ENCODE peak calls at places on chromosomes 11 and 22, in nine cellular contexts. S is GM23338; O is psoas muscle; E is endothelial cell; G is HEK293T; Z is occipital lobe; X is amygdala; U is GM20000; R is CD4-positive, alpha-beta T cell. N is an unnamed sample.

GRCh38 chr22:39985383-39986045 is 9.2 kb upstream of the FAM83F start:
- DNase-seq in S (no peak), O (no peak), E (no peak), G (no peak), Z (no peak), X (no peak), U (no peak), R (no peak), N (no peak)

GRCh38 chr11:8613036-8613435 is 19.0 kb upstream of the STK33 start:
- DNase-seq in S (no peak), O (no peak), E (peak; percentile 18), G (no peak), Z (no peak), X (no peak), U (no peak), R (no peak), N (no peak)

GRCh38 chr11:34234086-34234740 is 123.6 kb downstream of the ABTB2 start:
- DNase-seq in S (peak; percentile 87), O (no peak), E (no peak), G (no peak), Z (no peak), X (no peak), U (peak; percentile 59), R (peak; percentile 37), N (no peak)

GRCh38 chr11:33542921-33543320 is 157.7 kb downstream of the C11orf91 start:
- DNase-seq in S (peak; percentile 77), O (peak; percentile 63), E (peak; percentile 73), G (peak; percentile 72), Z (no peak), X (no peak), U (peak; percentile 66), R (peak; percentile 6), N (peak; percentile 57)

GRCh38 chr22:44449061-44449682 is 48.9 kb downstream of the RTL6 start:
- DNase-seq in S (no peak), O (no peak), E (no peak), G (no peak), Z (no peak), X (no peak), U (no peak), R (no peak), N (no peak)

GRCh38 chr11:17613428-17613962 is 66.4 kb downstream of the OTOG start:
- DNase-seq in S (no peak), O (no peak), E (no peak), G (no peak), Z (no peak), X (no peak), U (no peak), R (no peak), N (no peak)

GRCh38 chr22:49523374-49524008 is 304.2 kb downstream of the BRD1 start:
- DNase-seq in S (no peak), O (no peak), E (no peak), G (no peak), Z (no peak), X (no peak), U (no peak), R (no peak), N (no peak)

GRCh38 chr11:69867076-69868002 is 48.1 kb upstream of the FGF3 start:
- DNase-seq in S (no peak), O (peak; percentile 66), E (no peak), G (no peak), Z (no peak), X (no peak), U (no peak), R (no peak), N (no peak)

GRCh38 chr11:6129634-6130033 is 22.1 kb downstream of the OR56B4 start:
- DNase-seq in S (no peak), O (no peak), E (no peak), G (no peak), Z (no peak), X (no peak), U (no peak), R (no peak), N (no peak)

GRCh38 chr11:87743002-87743401 is 432.2 kb downstream of the RAB38 start:
- DNase-seq in S (peak; percentile 59), O (no peak), E (no peak), G (no peak), Z (no peak), X (no peak), U (no peak), R (no peak), N (no peak)

GRCh38 chr11:66081505-66081904 is 11.4 kb downstream of the PACS1 start:
- DNase-seq in S (no peak), O (no peak), E (peak; percentile 36), G (no peak), Z (no peak), X (no peak), U (peak; percentile 64), R (peak; percentile 62), N (peak; percentile 71)

GRCh38 chr22:24521791-24522245 is 26.7 kb downstream of the UPB1 start:
- DNase-seq in S (peak; percentile 91), O (peak; percentile 52), E (peak; percentile 38), G (peak; percentile 74), Z (no peak), X (no peak), U (peak; percentile 58), R (no peak), N (no peak)

GRCh38 chr11:74466916-74467885 is at the start of gene KCNE3:
- DNase-seq in S (peak; percentile 77), O (peak; percentile 68), E (peak; percentile 50), G (no peak), Z (no peak), X (no peak), U (no peak), R (no peak), N (peak; percentile 78)

GRCh38 chr22:22380098-22381030 is 128.2 kb downstream of the ZNF280B start:
- DNase-seq in S (peak; percentile 66), O (no peak), E (peak; percentile 56), G (peak; percentile 74), Z (no peak), X (no peak), U (peak; percentile 41), R (no peak), N (no peak)

GRCh38 chr11:61885784-61886580 is 5.4 kb downstream of the FADS3 start:
- DNase-seq in S (no peak), O (no peak), E (no peak), G (no peak), Z (no peak), X (no peak), U (no peak), R (no peak), N (no peak)

GRCh38 chr22:18984564-18984963 is 48.5 kb upstream of the PRODH start:
- DNase-seq in S (no peak), O (peak; percentile 6), E (no peak), G (no peak), Z (no peak), X (no peak), U (no peak), R (no peak), N (no peak)

GRCh38 chr11:74978041-74978440 is 10.7 kb upstream of the NEU3 start:
- DNase-seq in S (no peak), O (no peak), E (no peak), G (no peak), Z (no peak), X (no peak), U (no peak), R (no peak), N (no peak)

GRCh38 chr11:133947298-133947905 is 9.4 kb downstream of the IGSF9B start:
- DNase-seq in S (peak; percentile 93), O (peak; percentile 67), E (peak; percentile 81), G (peak; percentile 47), Z (no peak), X (no peak), U (peak; percentile 66), R (peak; percentile 62), N (peak; percentile 66)

GRCh38 chr22:42895087-42895486 is 38.0 kb upstream of the ARFGAP3 start:
- DNase-seq in S (no peak), O (no peak), E (no peak), G (no peak), Z (no peak), X (no peak), U (peak; percentile 66), R (no peak), N (no peak)

GRCh38 chr11:61107888-61108287 is 5.6 kb downstream of the CD5 start:
- DNase-seq in S (no peak), O (no peak), E (no peak), G (no peak), Z (no peak), X (no peak), U (no peak), R (no peak), N (no peak)

GRCh38 chr11:100923555-100923954 is 206.1 kb downstream of the PGR start:
- DNase-seq in S (no peak), O (no peak), E (no peak), G (no peak), Z (no peak), X (no peak), U (no peak), R (no peak), N (no peak)

GRCh38 chr11:71433648-71434450 is 14.3 kb downstream of the DHCR7 start:
- DNase-seq in S (no peak), O (no peak), E (no peak), G (no peak), Z (no peak), X (no peak), U (no peak), R (no peak), N (peak; percentile 76)

GRCh38 chr11:46369458-46370152 is 11.9 kb upstream of the MDK start:
- DNase-seq in S (peak; percentile 92), O (peak; percentile 74), E (peak; percentile 71), G (peak; percentile 80), Z (peak; percentile 49), X (no peak), U (peak; percentile 81), R (peak; percentile 40), N (no peak)

GRCh38 chr11:7490054-7490453 is 4.7 kb downstream of the OLFML1 start:
- DNase-seq in S (no peak), O (no peak), E (no peak), G (no peak), Z (no peak), X (no peak), U (no peak), R (no peak), N (no peak)

GRCh38 chr11:74754507-74755255 is 6.0 kb downstream of the RNF169 start:
- DNase-seq in S (no peak), O (no peak), E (no peak), G (no peak), Z (no peak), X (no peak), U (no peak), R (no peak), N (no peak)

GRCh38 chr22:43996170-43996980 is 27.7 kb upstream of the PARVB start:
- DNase-seq in S (no peak), O (peak; percentile 73), E (peak; percentile 36), G (no peak), Z (peak; percentile 51), X (no peak), U (peak; percentile 82), R (peak; percentile 42), N (peak; percentile 83)

GRCh38 chr11:213111-213510 is 5.6 kb downstream of the RIC8A start:
- DNase-seq in S (no peak), O (no peak), E (no peak), G (no peak), Z (no peak), X (no peak), U (no peak), R (no peak), N (peak; percentile 23)

GRCh38 chr11:114050258-114050927 is 9.1 kb upstream of the ZBTB16 start:
- DNase-seq in S (no peak), O (no peak), E (no peak), G (no peak), Z (no peak), X (no peak), U (no peak), R (no peak), N (no peak)

GRCh38 chr11:61083601-61084147 is 18.6 kb upstream of the CD5 start:
- DNase-seq in S (no peak), O (no peak), E (no peak), G (no peak), Z (no peak), X (no peak), U (peak; percentile 43), R (peak; percentile 58), N (no peak)

GRCh38 chr11:31820438-31820818 is 9.3 kb upstream of the PAX6 start:
- DNase-seq in S (peak; percentile 72), O (no peak), E (no peak), G (no peak), Z (no peak), X (no peak), U (peak; percentile 22), R (no peak), N (no peak)

GRCh38 chr22:39592104-39593060 is 21.8 kb downstream of the CACNA1I start:
- DNase-seq in S (no peak), O (no peak), E (no peak), G (no peak), Z (no peak), X (no peak), U (no peak), R (no peak), N (no peak)